ENCODE peak calls at places on chromosomes 7 and 10, in five cellular contexts. O, L, G, J and A are unnamed samples.

GRCh38 chr7:142866361-142867096 is 11.7 kb downstream of the EPHB6 start:
- DNase-seq in O (peak; percentile 73), L (peak; percentile 85), G (peak; percentile 38), J (peak; percentile 43), A (peak; percentile 66)

GRCh38 chr7:156993021-156993924 is 17.2 kb downstream of the MNX1 start:
- DNase-seq in O (no peak), L (peak; percentile 40), G (peak; percentile 45), J (no peak), A (no peak)

GRCh38 chr7:137626469-137627067 is 220.2 kb downstream of the DGKI start:
- DNase-seq in O (peak; percentile 70), L (peak; percentile 83), G (no peak), J (peak; percentile 52), A (peak; percentile 70)

GRCh38 chr10:30902621-30903396 is 128.9 kb downstream of the ZNF438 start:
- DNase-seq in O (no peak), L (no peak), G (peak; percentile 24), J (no peak), A (no peak)

GRCh38 chr10:11201911-11202310 is 184.2 kb downstream of the CELF2 start:
- DNase-seq in O (no peak), L (no peak), G (no peak), J (no peak), A (no peak)

GRCh38 chr7:136652635-136653370 is 215.6 kb upstream of the CHRM2 start:
- DNase-seq in O (no peak), L (no peak), G (no peak), J (no peak), A (no peak)

GRCh38 chr10:101066146-101066889 is 4.5 kb downstream of the KAZALD1 start:
- DNase-seq in O (peak; percentile 80), L (peak; percentile 74), G (peak; percentile 73), J (peak; percentile 37), A (peak; percentile 62)

GRCh38 chr10:60905580-60905979 is 38.4 kb downstream of the RHOBTB1 start:
- DNase-seq in O (no peak), L (no peak), G (peak; percentile 43), J (no peak), A (no peak)

GRCh38 chr10:90413196-90413595 is 444.6 kb downstream of the HTR7 start:
- DNase-seq in O (peak; percentile 61), L (no peak), G (no peak), J (no peak), A (no peak)

GRCh38 chr10:46020344-46020656 is 10.1 kb downstream of the NCOA4 start:
- DNase-seq in O (no peak), L (no peak), G (no peak), J (no peak), A (no peak)

GRCh38 chr10:104767745-104768144 is 126.7 kb downstream of the SORCS3 start:
- DNase-seq in O (no peak), L (no peak), G (no peak), J (no peak), A (no peak)
- TF ChIP-seq CTCF in O (no peak), L (no peak), G (no peak), J (no peak), A (no peak)

GRCh38 chr7:82726038-82726800 is 282.6 kb upstream of the CACNA2D1 start:
- DNase-seq in O (no peak), L (no peak), G (no peak), J (no peak), A (no peak)

GRCh38 chr7:82732677-82733076 is 289.1 kb upstream of the CACNA2D1 start:
- DNase-seq in O (no peak), L (no peak), G (no peak), J (no peak), A (no peak)

GRCh38 chr7:82723411-82723810 is 279.8 kb upstream of the CACNA2D1 start:
- DNase-seq in O (peak; percentile 26), L (no peak), G (no peak), J (no peak), A (no peak)

DNA sequence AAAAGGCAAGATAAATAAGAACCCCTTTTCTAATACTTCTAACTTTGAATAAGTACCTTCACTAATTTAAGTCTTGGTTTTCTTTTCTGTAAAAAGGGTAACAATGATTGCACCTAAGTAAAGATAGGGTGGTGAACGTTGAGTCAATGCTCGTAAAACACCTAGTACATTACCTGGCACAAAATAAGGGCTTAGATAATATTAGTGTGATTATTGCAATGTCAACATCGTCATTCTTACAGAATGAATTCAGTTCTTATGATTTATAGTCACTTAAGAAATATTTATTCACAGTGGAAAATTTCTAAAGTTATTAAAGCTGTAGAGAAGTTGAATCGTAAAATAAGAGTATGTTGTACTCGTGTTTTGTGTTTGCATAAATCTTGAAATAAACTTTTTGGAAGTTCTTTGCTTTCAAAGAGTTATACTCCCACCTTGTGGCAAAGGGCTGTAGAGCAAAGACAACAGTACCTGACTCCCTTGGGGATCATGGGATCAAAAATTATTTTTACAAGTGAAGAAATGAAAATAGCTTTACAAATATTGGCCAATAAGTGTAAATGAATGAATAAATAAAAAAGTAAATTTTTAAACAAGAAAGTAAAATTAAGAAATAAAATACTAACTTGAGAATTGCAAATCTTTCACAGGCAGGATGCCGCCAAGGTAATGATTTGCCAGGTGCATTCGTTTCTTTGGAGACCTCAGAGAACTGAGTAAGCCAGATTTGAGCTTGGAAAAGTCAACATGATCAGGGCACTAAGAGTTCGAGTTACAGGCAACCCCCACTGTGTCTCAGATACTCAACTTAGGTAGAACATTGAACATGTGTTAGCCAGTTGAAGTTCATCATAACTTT is 285.8 kb upstream of the CACNA2D1 start:
- DNase-seq in O (peak; percentile 76), L (peak; percentile 75), G (no peak), J (no peak), A (peak; percentile 33)
- TF ChIP-seq CTCF in O (peak; percentile 88), L (peak; percentile 78), G (no peak), J (peak; percentile 92), A (peak; percentile 79)

GRCh38 chr10:125977206-125977605 is 80.8 kb downstream of the FANK1 start:
- DNase-seq in O (peak; percentile 9), L (peak; percentile 73), G (no peak), J (no peak), A (peak; percentile 13)
- TF ChIP-seq CTCF in O (peak; percentile 53), L (peak; percentile 69), G (no peak), J (peak; percentile 22), A (peak; percentile 41)

DNA sequence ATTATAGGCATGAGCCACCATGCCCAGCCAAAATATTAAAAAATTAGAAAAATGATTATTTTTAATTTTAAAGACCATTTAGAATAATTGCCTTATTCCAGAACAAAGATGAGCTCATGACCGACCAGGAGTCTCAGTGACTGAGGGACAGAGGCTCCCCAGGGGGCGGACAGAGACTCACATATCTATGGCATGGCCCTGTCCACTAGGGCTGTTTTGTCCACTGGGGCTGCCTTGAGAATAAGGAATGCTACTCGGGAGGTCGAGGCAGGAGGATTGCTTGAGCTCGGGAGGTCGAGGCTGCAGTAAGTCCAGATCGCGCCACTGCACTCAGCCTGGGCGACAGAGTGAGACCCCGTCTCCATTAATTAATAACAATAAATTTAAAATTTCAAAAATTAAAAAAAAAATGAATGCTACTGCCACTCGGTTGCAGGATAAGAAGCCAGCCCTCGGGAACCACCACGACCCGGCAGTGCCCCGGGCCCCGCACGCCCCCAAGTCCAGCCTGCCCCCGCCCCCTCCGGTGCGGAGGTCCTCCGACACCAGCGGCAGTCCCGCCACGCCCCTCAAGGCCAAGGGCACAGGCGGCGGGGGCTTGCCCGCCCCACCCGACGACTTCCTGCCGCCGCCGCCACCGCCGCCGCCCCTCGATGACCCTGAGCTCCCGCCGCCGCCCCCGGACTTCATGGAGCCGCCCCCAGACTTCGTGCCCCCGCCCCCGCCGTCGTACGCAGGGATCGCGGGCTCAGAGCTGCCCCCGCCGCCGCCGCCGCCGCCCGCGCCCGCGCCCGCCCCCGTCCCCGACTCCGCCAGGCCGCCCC is 128.6 kb downstream of the APBB1IP start:
- DNase-seq in O (no peak), L (peak; percentile 84), G (no peak), J (peak; percentile 28), A (no peak)
- TF ChIP-seq CTCF in O (no peak), L (no peak), G (no peak), J (no peak), A (no peak)

GRCh38 chr7:112500619-112501018 is 19.8 kb downstream of the LSMEM1 start:
- DNase-seq in O (peak; percentile 15), L (no peak), G (no peak), J (no peak), A (no peak)
- TF ChIP-seq CTCF in O (peak; percentile 38), L (peak; percentile 37), G (no peak), J (no peak), A (no peak)

GRCh38 chr10:133396035-133396624 is 2.2 kb downstream of the MTG1 start:
- DNase-seq in O (no peak), L (no peak), G (no peak), J (no peak), A (no peak)

GRCh38 chr10:133391761-133392518 is 2.0 kb upstream of the MTG1 start:
- DNase-seq in O (no peak), L (no peak), G (no peak), J (no peak), A (no peak)

GRCh38 chr10:133393401-133394063 is 425 bp upstream of the MTG1 start:
- DNase-seq in O (no peak), L (no peak), G (no peak), J (no peak), A (peak; percentile 97)

GRCh38 chr10:133394801-133395221 is 854 bp downstream of the MTG1 start:
- DNase-seq in O (no peak), L (no peak), G (no peak), J (no peak), A (no peak)

DNA sequence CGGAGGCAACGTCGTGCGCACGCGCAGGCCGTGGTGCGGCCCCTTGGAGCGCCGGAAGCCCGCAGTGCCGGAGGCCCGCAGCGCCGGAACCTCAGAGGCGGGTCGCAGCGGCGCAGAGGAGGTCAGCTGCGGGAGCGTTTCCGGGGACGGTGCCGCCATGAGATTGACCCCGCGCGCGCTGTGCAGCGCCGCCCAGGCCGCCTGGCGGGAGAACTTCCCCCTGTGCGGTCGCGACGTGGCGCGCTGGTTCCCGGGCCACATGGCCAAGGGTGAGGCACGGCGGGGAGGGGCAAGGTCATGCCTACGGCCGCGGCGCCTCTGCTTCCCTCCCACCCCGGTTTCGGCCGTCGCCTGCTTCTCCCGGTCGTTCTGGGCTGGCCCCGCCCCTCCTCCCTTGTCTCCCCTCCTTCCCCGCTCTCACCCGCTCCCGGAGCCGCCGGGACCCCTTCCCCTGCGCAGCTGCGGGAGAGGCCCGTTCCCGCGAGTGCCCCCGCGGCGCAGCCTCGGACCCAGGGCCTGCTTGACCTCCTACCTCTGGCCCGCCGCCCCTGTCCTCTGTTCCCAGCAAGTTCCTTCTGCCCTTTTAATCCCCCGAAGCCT is at the start of gene MTG1:
- DNase-seq in O (peak; percentile 93), L (peak; percentile 97), G (peak; percentile 96), J (peak; percentile 94), A (peak; percentile 61)
- TF ChIP-seq CTCF in O (no peak), L (peak; percentile 9), G (peak; percentile 51), J (peak; percentile 29), A (no peak)

DNA sequence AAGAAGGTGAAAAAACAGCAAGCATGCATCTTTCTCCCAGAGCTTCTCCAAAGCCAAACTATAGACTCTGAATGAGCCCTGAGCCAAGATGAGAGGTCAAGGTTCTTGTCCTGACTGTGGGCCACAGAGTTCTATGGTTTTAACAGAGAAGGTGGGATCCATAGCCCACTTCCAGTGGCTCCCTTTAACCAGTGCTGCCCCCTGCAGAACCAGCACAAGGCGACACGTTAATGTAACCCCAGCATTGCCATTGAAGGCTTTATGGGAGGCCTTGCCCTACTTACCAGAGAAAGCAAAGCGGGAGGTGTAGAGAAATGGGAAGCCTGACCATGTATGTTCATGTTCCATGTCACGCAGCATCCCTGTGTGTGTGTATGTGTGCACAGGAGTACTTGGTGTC is 243.6 kb downstream of the PRPF18 start:
- DNase-seq in O (no peak), L (peak; percentile 67), G (no peak), J (no peak), A (no peak)
- TF ChIP-seq CTCF in O (no peak), L (peak; percentile 78), G (no peak), J (no peak), A (peak; percentile 14)